ENCODE peak calls at places on chromosomes 5 and 9, in ten cellular contexts. P, K, L, Z, M, A, S, W, H and I are unnamed samples.

GRCh38 chr5:53031695-53032096 is 42.5 kb downstream of the ITGA2 start:
- DNase-seq in A (no peak), W (no peak), L (peak), S (no peak), M (no peak), P (no peak), K (peak), H (peak), Z (peak), I (no peak)

GRCh38 chr9:129548571-129549135 is 72.2 kb downstream of the C9orf50 start:
- DNase-seq in Z (no peak), W (no peak), S (peak), K (no peak), M (no peak), P (peak), H (no peak), L (no peak), A (no peak), I (no peak)

GRCh38 chr5:6365142-6365976 is 13.0 kb downstream of the MED10 start:
- DNase-seq in H (peak), P (no peak), L (peak), W (no peak), M (no peak), Z (peak), S (no peak), K (peak), A (no peak), I (peak)

GRCh38 chr5:133891390-133891789 is 77.0 kb downstream of the C5orf15 start:
- DNase-seq in P (no peak), K (no peak), H (no peak), Z (no peak), S (no peak), A (no peak), M (no peak), W (no peak), L (no peak), I (no peak)

GRCh38 chr5:175116466-175117048 is 327.4 kb downstream of the DRD1 start:
- DNase-seq in A (no peak), S (no peak), L (no peak), Z (no peak), W (no peak), H (no peak), M (no peak), P (no peak), K (no peak), I (no peak)

GRCh38 chr5:140106101-140106500 is 7.8 kb upstream of the PURA start:
- DNase-seq in W (no peak), A (no peak), L (no peak), M (no peak), P (no peak), S (no peak), H (no peak), Z (no peak), K (no peak), I (no peak)

GRCh38 chr9:95181226-95181818 is 136.2 kb downstream of the FANCC start:
- DNase-seq in W (no peak), S (no peak), M (peak), P (no peak), Z (peak), A (no peak), H (no peak), L (no peak), K (peak), I (no peak)

GRCh38 chr9:129422843-129423700 is 197.8 kb downstream of the C9orf50 start:
- DNase-seq in K (peak), H (no peak), Z (no peak), S (peak), W (no peak), A (no peak), M (no peak), P (no peak), L (no peak), I (peak)

GRCh38 chr5:111075520-111075919 is 4.0 kb downstream of the TSLP start:
- DNase-seq in L (peak), K (peak), H (peak), M (no peak), S (no peak), Z (peak), A (no peak), W (no peak), P (no peak), I (no peak)

GRCh38 chr9:36603006-36603405 is 30.3 kb downstream of the MELK start:
- DNase-seq in M (no peak), H (peak), P (no peak), L (peak), Z (peak), S (no peak), K (peak), W (no peak), A (peak), I (no peak)

GRCh38 chr5:154587123-154587725 is 109.2 kb upstream of the HAND1 start:
- DNase-seq in P (no peak), Z (no peak), H (no peak), M (no peak), S (no peak), L (no peak), A (no peak), K (no peak), W (no peak), I (no peak)

GRCh38 chr9:135666534-135667402 is 3.7 kb downstream of the LCN9 start:
- DNase-seq in W (no peak), A (no peak), P (no peak), H (no peak), M (no peak), S (peak), L (peak), K (no peak), Z (no peak), I (no peak)

GRCh38 chr9:83322438-83322837 is 215.8 kb downstream of the FRMD3 start:
- DNase-seq in L (no peak), Z (peak), K (no peak), A (no peak), P (no peak), M (no peak), H (no peak), S (no peak), W (no peak), I (no peak)

GRCh38 chr5:166883016-166883415 is 1408.4 kb upstream of the WWC1 start:
- DNase-seq in Z (no peak), P (no peak), K (no peak), W (no peak), L (no peak), H (peak), M (peak), S (no peak), A (no peak), I (no peak)

GRCh38 chr5:153147891-153148623 is 342.4 kb upstream of the GRIA1 start:
- DNase-seq in A (peak), M (peak), K (no peak), L (no peak), S (no peak), P (no peak), H (no peak), W (no peak), Z (peak), I (peak)

GRCh38 chr5:34548086-34548403 is 108.1 kb upstream of the RAI14 start:
- DNase-seq in P (no peak), A (no peak), S (no peak), W (no peak), K (no peak), L (no peak), H (no peak), Z (no peak), M (no peak), I (no peak)

GRCh38 chr5:153676821-153677220 is 186.4 kb downstream of the GRIA1 start:
- DNase-seq in K (no peak), P (no peak), S (no peak), Z (no peak), M (no peak), A (no peak), L (no peak), H (no peak), W (no peak), I (no peak)

GRCh38 chr9:135069556-135070197 is 17.8 kb upstream of the OLFM1 start:
- DNase-seq in Z (no peak), A (no peak), S (no peak), W (no peak), K (no peak), H (no peak), P (no peak), M (no peak), L (no peak), I (peak)

GRCh38 chr9:93134018-93134739 is at the start of gene NINJ1:
- DNase-seq in K (peak), M (peak), Z (peak), A (peak), L (peak), H (peak), W (no peak), P (peak), S (peak), I (peak)

GRCh38 chr5:132427285-132428146 is 58.0 kb downstream of the SLC22A5 start:
- DNase-seq in Z (no peak), M (no peak), K (no peak), L (no peak), W (no peak), H (no peak), S (no peak), P (peak), A (no peak), I (peak)

GRCh38 chr5:179418972-179419371 is 73.7 kb upstream of the ADAMTS2 start:
- DNase-seq in W (no peak), P (no peak), Z (no peak), L (no peak), M (no peak), H (no peak), K (no peak), S (no peak), A (no peak), I (peak)

GRCh38 chr9:94921072-94921471 is 194.6 kb downstream of the AOPEP start:
- DNase-seq in H (peak), W (no peak), M (peak), S (peak), A (no peak), Z (peak), P (no peak), L (peak), K (peak), I (peak)

GRCh38 chr5:89374144-89374784 is 491.3 kb upstream of the MEF2C start:
- DNase-seq in W (no peak), P (no peak), H (no peak), Z (no peak), L (no peak), M (no peak), A (no peak), S (no peak), K (no peak), I (no peak)

GRCh38 chr9:129809346-129809745 is 6.4 kb downstream of the TOR1B start:
- DNase-seq in L (no peak), P (no peak), W (no peak), S (no peak), Z (no peak), M (no peak), K (no peak), A (no peak), H (no peak), I (no peak)

GRCh38 chr9:93651521-93651950 is 75.2 kb downstream of the PHF2 start:
- DNase-seq in P (peak), Z (no peak), A (no peak), M (no peak), H (no peak), S (no peak), L (no peak), K (no peak), W (no peak), I (peak)

GRCh38 chr9:109582386-109582785 is 84.3 kb upstream of the PTPN3 start:
- DNase-seq in H (no peak), W (no peak), Z (no peak), L (no peak), M (no peak), A (no peak), P (no peak), S (no peak), K (no peak), I (no peak)

GRCh38 chr5:81450940-81451339 is 57.0 kb upstream of the ACOT12 start:
- DNase-seq in S (no peak), W (no peak), L (no peak), H (peak), K (peak), M (no peak), P (no peak), A (no peak), Z (no peak), I (no peak)

GRCh38 chr5:146890073-146890472 is 11.5 kb upstream of the PPP2R2B start:
- DNase-seq in A (no peak), K (no peak), M (no peak), H (no peak), L (no peak), Z (no peak), W (no peak), P (no peak), S (no peak), I (no peak)

GRCh38 chr5:169116961-169117461 is 183.9 kb downstream of the SLIT3 start:
- DNase-seq in W (no peak), M (no peak), H (peak), P (no peak), A (no peak), L (no peak), Z (no peak), S (no peak), K (no peak), I (peak)

GRCh38 chr9:17793713-17794622 is 215.1 kb downstream of the SH3GL2 start:
- DNase-seq in H (peak), W (no peak), Z (peak), P (no peak), L (no peak), A (no peak), K (no peak), S (no peak), M (peak), I (peak)

GRCh38 chr5:4189317-4189716 is 593.7 kb downstream of the IRX1 start:
- DNase-seq in P (no peak), Z (no peak), M (no peak), S (no peak), H (no peak), W (no peak), A (no peak), K (no peak), L (no peak), I (no peak)

GRCh38 chr5:127358274-127358673 is 67.7 kb downstream of the MEGF10 start:
- DNase-seq in K (no peak), M (no peak), Z (peak), S (no peak), W (peak), A (no peak), L (no peak), P (no peak), H (peak), I (no peak)

GRCh38 chr5:43281840-43282658 is 31.2 kb downstream of the HMGCS1 start:
- DNase-seq in P (no peak), H (no peak), W (peak), M (no peak), Z (no peak), S (no peak), A (no peak), K (peak), L (no peak), I (no peak)

GRCh38 chr5:151614565-151614964 is 23.4 kb upstream of the FAT2 start:
- DNase-seq in Z (no peak), A (no peak), S (no peak), K (no peak), P (no peak), L (no peak), H (no peak), W (no peak), M (no peak), I (no peak)